ENCODE peak calls at places on chromosomes 4 and X, in six cellular contexts. R is endodermal cell, S is fibroblast of lung, I is BJ, Z is PC-3, W is transverse colon. Q is an unnamed sample.

GRCh38 chr4:124065941-124066340 is 646.6 kb downstream of the ANKRD50 start:
- DNase-seq in S (no peak), W (no peak), I (no peak), R (no peak), Z (no peak), Q (no peak)

GRCh38 chr4:141654098-141654497 is 17.7 kb downstream of the IL15 start:
- DNase-seq in W (peak; percentile 28), S (peak; percentile 23), Z (peak; percentile 65), I (no peak), R (peak; percentile 88), Q (peak; percentile 25)

GRCh38 chrX:43559643-43560042 is 96.5 kb upstream of the MAOA start:
- DNase-seq in Z (peak; percentile 67), R (peak; percentile 91), I (no peak), W (peak; percentile 65), S (peak; percentile 59), Q (peak; percentile 42)

GRCh38 chr4:97153042-97153441 is 990.2 kb downstream of the STPG2 start:
- DNase-seq in S (no peak), Z (peak; percentile 35), R (no peak), W (no peak), I (no peak), Q (peak; percentile 18)

GRCh38 chr4:16140520-16141249 is 56.9 kb upstream of the PROM1 start:
- DNase-seq in Z (peak; percentile 94), S (peak; percentile 73), I (peak; percentile 24), W (peak; percentile 84), R (peak; percentile 13), Q (peak; percentile 77)

GRCh38 chr4:79913581-79913980 is 159.4 kb downstream of the ANTXR2 start:
- DNase-seq in R (no peak), S (peak; percentile 80), I (no peak), Z (no peak), W (no peak), Q (no peak)

GRCh38 chr4:66577922-66578321 is 907.6 kb upstream of the EPHA5 start:
- DNase-seq in R (no peak), Z (peak; percentile 79), S (no peak), W (no peak), I (no peak), Q (no peak)

GRCh38 chr4:83125738-83126141 is 11.2 kb upstream of the PLAC8 start:
- DNase-seq in W (peak; percentile 85), S (no peak), I (no peak), R (no peak), Z (peak; percentile 30), Q (no peak)

GRCh38 chrX:56763556-56764152 is 34.6 kb downstream of the NBDY start:
- DNase-seq in Z (no peak), W (peak; percentile 88), I (no peak), R (peak; percentile 55), S (no peak), Q (no peak)

GRCh38 chr4:145878501-145879435 is 59.9 kb downstream of the ZNF827 start:
- DNase-seq in Z (no peak), R (no peak), W (no peak), S (peak; percentile 91), I (no peak), Q (no peak)

GRCh38 chr4:85448880-85449763 is 25.8 kb upstream of the ARHGAP24 start:
- DNase-seq in S (no peak), W (no peak), I (no peak), R (no peak), Z (no peak), Q (no peak)

GRCh38 chr4:98508825-98509539 is 149.4 kb downstream of the TSPAN5 start:
- DNase-seq in Z (no peak), W (no peak), S (no peak), R (no peak), I (no peak), Q (no peak)

GRCh38 chr4:18406220-18406619 is 384.7 kb upstream of the LCORL start:
- DNase-seq in W (no peak), R (no peak), I (no peak), S (no peak), Z (no peak), Q (no peak)

GRCh38 chr4:57094482-57095223 is 15.5 kb downstream of the IGFBP7 start:
- DNase-seq in S (no peak), R (no peak), Z (peak; percentile 25), I (no peak), W (no peak), Q (peak; percentile 57)

GRCh38 chr4:14125375-14126129 is 498.0 kb upstream of the BOD1L1 start:
- DNase-seq in R (no peak), S (no peak), Z (no peak), I (no peak), W (no peak), Q (no peak)

GRCh38 chr4:152304220-152304619 is 231.7 kb downstream of the FBXW7 start:
- DNase-seq in R (no peak), S (no peak), I (no peak), W (no peak), Z (peak; percentile 50), Q (peak; percentile 44)

GRCh38 chr4:8170341-8170740 is 11.7 kb upstream of the ABLIM2 start:
- DNase-seq in I (no peak), W (no peak), Z (no peak), R (no peak), S (no peak), Q (no peak)

GRCh38 chr4:21198683-21199082 is 498.4 kb downstream of the PACRGL start:
- DNase-seq in S (no peak), R (peak; percentile 62), I (no peak), W (no peak), Z (no peak), Q (no peak)

GRCh38 chrX:140439455-140439854 is 65.4 kb downstream of the SOX3 start:
- DNase-seq in S (no peak), W (no peak), R (peak; percentile 92), Z (peak; percentile 32), I (no peak), Q (no peak)

GRCh38 chrX:14697453-14697852 is 168.1 kb downstream of the GLRA2 start:
- DNase-seq in S (peak; percentile 22), W (peak; percentile 48), I (no peak), Z (peak; percentile 69), R (peak; percentile 84), Q (peak; percentile 11)

GRCh38 chr4:59553739-59554126 is 1646.4 kb upstream of the ADGRL3 start:
- DNase-seq in W (no peak), R (no peak), I (peak; percentile 20), Z (peak; percentile 70), S (peak; percentile 11), Q (peak; percentile 46)

GRCh38 chrX:56788229-56788628 is 59.2 kb downstream of the NBDY start:
- DNase-seq in W (peak; percentile 6), S (no peak), Z (no peak), R (no peak), I (no peak), Q (no peak)

GRCh38 chr4:182023469-182023868 is 219.7 kb upstream of the TENM3 start:
- DNase-seq in Z (no peak), R (no peak), I (no peak), W (no peak), S (no peak), Q (no peak)

GRCh38 chr4:183094393-183095198 is 4.5 kb upstream of the WWC2 start:
- DNase-seq in I (no peak), R (no peak), W (no peak), S (no peak), Z (peak; percentile 51), Q (peak; percentile 64)

GRCh38 chr4:163748474-163748873 is 254.0 kb downstream of the TMA16 start:
- DNase-seq in Z (peak; percentile 50), I (no peak), W (no peak), R (no peak), S (peak; percentile 13), Q (peak; percentile 47)

GRCh38 chr4:6282247-6282646 is 12.6 kb downstream of the WFS1 start:
- DNase-seq in I (no peak), S (peak; percentile 66), W (no peak), R (no peak), Z (no peak), Q (no peak)

GRCh38 chr4:77465271-77465670 is 140.3 kb upstream of the CXCL13 start:
- DNase-seq in W (peak; percentile 15), Z (peak; percentile 48), S (peak; percentile 34), R (peak; percentile 78), I (no peak), Q (peak; percentile 46)

GRCh38 chr4:168900080-168900479 is 110.0 kb downstream of the CBR4 start:
- DNase-seq in S (peak; percentile 66), W (no peak), R (no peak), I (no peak), Z (no peak), Q (no peak)

DNA sequence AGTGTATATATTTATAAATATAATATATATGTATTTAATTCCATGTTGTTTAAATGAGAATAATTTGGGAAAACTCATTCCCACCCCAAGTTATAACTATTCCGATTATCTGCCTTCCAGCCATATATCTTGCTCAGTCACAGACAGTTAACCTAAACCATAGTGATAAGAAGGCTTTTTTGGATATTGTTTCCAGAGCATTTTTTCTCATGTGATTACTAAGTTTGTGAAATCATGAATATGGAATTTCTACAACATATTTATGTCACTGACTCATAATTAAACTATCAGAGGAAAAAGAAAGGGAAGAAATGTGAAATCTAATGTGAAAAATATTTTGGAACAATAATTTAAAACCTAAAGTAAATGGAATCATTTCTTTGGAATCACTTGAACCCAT is 1163.5 kb upstream of the PABPC4L start:
- DNase-seq in R (no peak), Z (peak; percentile 41), S (peak; percentile 44), I (peak; percentile 2), W (no peak), Q (no peak)
- TF ChIP-seq CTCF in R (no peak), Z (no peak), S (no peak), I (no peak), W (no peak), Q (no peak)

DNA sequence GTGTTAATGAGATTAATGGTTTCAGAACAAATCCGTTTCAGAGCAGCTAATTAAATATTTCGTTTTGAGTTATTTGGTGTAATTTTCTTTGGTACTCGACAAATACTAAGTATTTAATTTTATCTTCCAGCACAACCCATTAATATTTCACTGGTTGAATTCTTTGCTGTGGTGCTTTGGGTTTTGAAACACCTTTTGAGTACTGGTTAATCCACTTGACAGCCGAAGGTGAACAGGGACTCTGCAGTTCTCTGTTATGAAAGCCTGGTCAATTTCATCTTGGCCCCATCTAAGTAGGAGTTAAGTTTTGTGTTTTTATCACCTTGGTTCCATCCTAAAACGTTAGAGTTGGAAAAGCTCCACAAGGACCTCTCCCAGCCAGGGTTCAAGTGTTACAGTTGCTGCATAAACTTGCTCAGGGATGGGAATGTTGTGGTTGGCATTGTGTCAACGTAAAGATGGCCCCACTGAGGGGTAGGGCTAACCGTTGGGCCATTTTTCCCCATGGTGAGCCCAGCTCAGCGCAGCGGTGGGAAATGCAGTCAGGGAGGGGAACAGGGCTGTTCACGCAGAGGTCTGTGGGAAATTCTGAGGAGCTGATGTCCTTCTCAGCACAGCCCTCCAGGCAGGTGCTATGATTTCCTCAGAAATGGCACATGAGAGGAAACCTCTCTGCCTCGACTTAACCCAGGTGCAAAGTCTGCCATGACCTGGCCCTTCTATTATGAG is 188.6 kb downstream of the STIM2 start:
- DNase-seq in I (no peak), W (no peak), R (peak; percentile 34), Z (no peak), S (no peak), Q (no peak)
- H3K4me3 ChIP-seq in I (no peak overlapping the region), W (no peak overlapping the region), R (no peak overlapping the region), Z (peak overlapping the region; percentile 66), S (no peak overlapping the region), Q (no peak overlapping the region)

GRCh38 chr4:744212-744841 is 38.7 kb downstream of the PCGF3 start:
- DNase-seq in R (no peak), I (no peak), W (no peak), S (no peak), Z (no peak), Q (no peak)
- H3K36me3 ChIP-seq in R (peaks cover 45% of the 10 kb centered on the region), I (peaks cover 13% of the 10 kb centered on the region), W (peaks cover 19% of the 10 kb centered on the region), S (peaks cover 16% of the 10 kb centered on the region), Z (peaks cover 6% of the 10 kb centered on the region), Q (peaks cover 6% of the 10 kb centered on the region)

GRCh38 chrX:121336831-121337421 is 289.5 kb downstream of the GLUD2 start:
- DNase-seq in Z (peak; percentile 84), S (no peak), I (no peak), R (no peak), W (no peak), Q (peak; percentile 78)

GRCh38 chrX:121333942-121334341 is 286.5 kb downstream of the GLUD2 start:
- DNase-seq in W (no peak), S (no peak), I (no peak), Z (no peak), R (no peak), Q (peak; percentile 0)
- TF ChIP-seq CTCF in W (no peak), S (no peak), I (peak; percentile 4), Z (no peak), R (peak; percentile 70), Q (no peak)